ENCODE peak calls at places on chromosome 6, in four cellular contexts. H is CD8-positive, alpha-beta T cell; M is activated CD4-positive, alpha-beta memory T cell treated with anti-CD3 and anti-CD28 coated beads, Interleukin-2, amount 10 ng/mL, durations not matched to agents 7 days and 5 days; F is mammary epithelial cell. T is an unnamed sample.

GRCh38 chr6:140427842-140428241 is 1053.4 kb upstream of the CITED2 start:
- DNase-seq in H (no peak), M (no peak), F (no peak), T (no peak)

GRCh38 chr6:41895300-41896233 is at the start of gene USP49:
- DNase-seq in H (peak; percentile 85), M (peak; percentile 91), F (peak; percentile 79), T (peak; percentile 57)

GRCh38 chr6:32876603-32877002 is 22.6 kb downstream of the PSMB9 start:
- DNase-seq in H (no peak), M (no peak), F (no peak), T (no peak)

GRCh38 chr6:49415358-49415757 is 47.7 kb downstream of the MMUT start:
- DNase-seq in H (no peak), M (no peak), F (no peak), T (no peak)

GRCh38 chr6:49744259-49744658 is at the start of gene CRISP3:
- DNase-seq in H (no peak), M (no peak), F (no peak), T (no peak)

GRCh38 chr6:53119349-53119748 is 29.3 kb downstream of the GCM1 start:
- DNase-seq in H (no peak), M (no peak), F (no peak), T (no peak)

GRCh38 chr6:85240787-85241186 is 209.1 kb upstream of the NT5E start:
- DNase-seq in H (no peak), M (no peak), F (no peak), T (no peak)

GRCh38 chr6:109626311-109626710 is 64.7 kb downstream of the AK9 start:
- DNase-seq in H (no peak), M (no peak), F (no peak), T (no peak)

GRCh38 chr6:6366778-6367177 is 46.3 kb upstream of the F13A1 start:
- DNase-seq in H (no peak), M (no peak), F (no peak), T (no peak)

GRCh38 chr6:89745096-89745495 is 74.5 kb downstream of the MDN1 start:
- DNase-seq in H (no peak), M (no peak), F (peak; percentile 43), T (no peak)

GRCh38 chr6:100553243-100553642 is 88.5 kb upstream of the SIM1 start:
- DNase-seq in H (no peak), M (no peak), F (no peak), T (no peak)